ENCODE peak calls at places on chromosomes 2 and 18, in five cellular contexts. One of them, this sample, is unnamed.
A peak's percentile ranks its signal among the peaks of the same experiment; 100 is the strongest.

GRCh38 chr18:3720818-3721545 is 271.0 kb downstream of the TGIF1 start:
- DNase-seq in activated T-helper 1 cell treated with anti-CD3 and anti-CD28 coated beads, Interleukin-12 subunit alpha, Interleukin-12 subunit beta, Interleukin-2, Interleukin-4 antibody, amounts not matched to agents 30 ng/mL and 10 ng/mL and 1 ng/mL, durations not matched to agents 14 hours and 24 hours and 36 hours: no peak
- DNase-seq in CD14-positive monocyte: no peak
- DNase-seq in smooth muscle cell of the brain vasculature: no peak
- DNase-seq in C1 segment of cervical spinal cord: no peak
- DNase-seq in this sample: no peak

GRCh38 chr2:239290618-239291504 is 110.0 kb downstream of the HDAC4 start:
- DNase-seq in CD14-positive monocyte: no peak
- DNase-seq in C1 segment of cervical spinal cord: peak; percentile 46
- DNase-seq in smooth muscle cell of the brain vasculature: no peak
- DNase-seq in activated T-helper 1 cell treated with anti-CD3 and anti-CD28 coated beads, Interleukin-12 subunit alpha, Interleukin-12 subunit beta, Interleukin-2, Interleukin-4 antibody, amounts not matched to agents 30 ng/mL and 10 ng/mL and 1 ng/mL, durations not matched to agents 14 hours and 24 hours and 36 hours: no peak
- DNase-seq in this sample: no peak

GRCh38 chr18:61475931-61476330 is 142.7 kb downstream of the CDH20 start:
- DNase-seq in C1 segment of cervical spinal cord: no peak
- DNase-seq in smooth muscle cell of the brain vasculature: no peak
- DNase-seq in activated T-helper 1 cell treated with anti-CD3 and anti-CD28 coated beads, Interleukin-12 subunit alpha, Interleukin-12 subunit beta, Interleukin-2, Interleukin-4 antibody, amounts not matched to agents 30 ng/mL and 10 ng/mL and 1 ng/mL, durations not matched to agents 14 hours and 24 hours and 36 hours: no peak
- DNase-seq in CD14-positive monocyte: no peak
- DNase-seq in this sample: no peak

GRCh38 chr18:34866739-34867138 is 156.6 kb downstream of the DTNA start:
- DNase-seq in CD14-positive monocyte: no peak
- DNase-seq in C1 segment of cervical spinal cord: no peak
- DNase-seq in activated T-helper 1 cell treated with anti-CD3 and anti-CD28 coated beads, Interleukin-12 subunit alpha, Interleukin-12 subunit beta, Interleukin-2, Interleukin-4 antibody, amounts not matched to agents 30 ng/mL and 10 ng/mL and 1 ng/mL, durations not matched to agents 14 hours and 24 hours and 36 hours: no peak
- DNase-seq in smooth muscle cell of the brain vasculature: no peak
- DNase-seq in this sample: no peak

GRCh38 chr2:193841389-193842150 is 1646.8 kb upstream of the TMEFF2 start:
- DNase-seq in smooth muscle cell of the brain vasculature: no peak
- DNase-seq in CD14-positive monocyte: no peak
- DNase-seq in activated T-helper 1 cell treated with anti-CD3 and anti-CD28 coated beads, Interleukin-12 subunit alpha, Interleukin-12 subunit beta, Interleukin-2, Interleukin-4 antibody, amounts not matched to agents 30 ng/mL and 10 ng/mL and 1 ng/mL, durations not matched to agents 14 hours and 24 hours and 36 hours: no peak
- DNase-seq in C1 segment of cervical spinal cord: no peak
- DNase-seq in this sample: no peak

GRCh38 chr2:109439315-109439714 is 174.5 kb downstream of the SEPTIN10 start:
- DNase-seq in C1 segment of cervical spinal cord: no peak
- DNase-seq in activated T-helper 1 cell treated with anti-CD3 and anti-CD28 coated beads, Interleukin-12 subunit alpha, Interleukin-12 subunit beta, Interleukin-2, Interleukin-4 antibody, amounts not matched to agents 30 ng/mL and 10 ng/mL and 1 ng/mL, durations not matched to agents 14 hours and 24 hours and 36 hours: no peak
- DNase-seq in CD14-positive monocyte: no peak
- DNase-seq in smooth muscle cell of the brain vasculature: no peak
- DNase-seq in this sample: no peak

GRCh38 chr2:1968222-1968987 is 224.1 kb upstream of the PXDN start:
- DNase-seq in CD14-positive monocyte: no peak
- DNase-seq in smooth muscle cell of the brain vasculature: no peak
- DNase-seq in C1 segment of cervical spinal cord: no peak
- DNase-seq in activated T-helper 1 cell treated with anti-CD3 and anti-CD28 coated beads, Interleukin-12 subunit alpha, Interleukin-12 subunit beta, Interleukin-2, Interleukin-4 antibody, amounts not matched to agents 30 ng/mL and 10 ng/mL and 1 ng/mL, durations not matched to agents 14 hours and 24 hours and 36 hours: no peak
- DNase-seq in this sample: no peak

GRCh38 chr2:37666772-37667171 is 4.7 kb downstream of the CDC42EP3 start:
- DNase-seq in smooth muscle cell of the brain vasculature: no peak
- DNase-seq in CD14-positive monocyte: no peak
- DNase-seq in C1 segment of cervical spinal cord: no peak
- DNase-seq in activated T-helper 1 cell treated with anti-CD3 and anti-CD28 coated beads, Interleukin-12 subunit alpha, Interleukin-12 subunit beta, Interleukin-2, Interleukin-4 antibody, amounts not matched to agents 30 ng/mL and 10 ng/mL and 1 ng/mL, durations not matched to agents 14 hours and 24 hours and 36 hours: no peak
- DNase-seq in this sample: no peak

GRCh38 chr2:60553992-60554648 is 666 bp upstream of the BCL11A start:
- DNase-seq in CD14-positive monocyte: peak; percentile 48
- DNase-seq in activated T-helper 1 cell treated with anti-CD3 and anti-CD28 coated beads, Interleukin-12 subunit alpha, Interleukin-12 subunit beta, Interleukin-2, Interleukin-4 antibody, amounts not matched to agents 30 ng/mL and 10 ng/mL and 1 ng/mL, durations not matched to agents 14 hours and 24 hours and 36 hours: no peak
- DNase-seq in C1 segment of cervical spinal cord: no peak
- DNase-seq in smooth muscle cell of the brain vasculature: no peak
- DNase-seq in this sample: no peak

GRCh38 chr18:44149706-44150105 is 531.0 kb upstream of the SETBP1 start:
- DNase-seq in CD14-positive monocyte: no peak
- DNase-seq in smooth muscle cell of the brain vasculature: peak; percentile 64
- DNase-seq in C1 segment of cervical spinal cord: no peak
- DNase-seq in activated T-helper 1 cell treated with anti-CD3 and anti-CD28 coated beads, Interleukin-12 subunit alpha, Interleukin-12 subunit beta, Interleukin-2, Interleukin-4 antibody, amounts not matched to agents 30 ng/mL and 10 ng/mL and 1 ng/mL, durations not matched to agents 14 hours and 24 hours and 36 hours: no peak
- DNase-seq in this sample: no peak

GRCh38 chr2:72757177-72757775 is 68.6 kb downstream of the EXOC6B start:
- DNase-seq in smooth muscle cell of the brain vasculature: no peak
- DNase-seq in C1 segment of cervical spinal cord: no peak
- DNase-seq in CD14-positive monocyte: no peak
- DNase-seq in activated T-helper 1 cell treated with anti-CD3 and anti-CD28 coated beads, Interleukin-12 subunit alpha, Interleukin-12 subunit beta, Interleukin-2, Interleukin-4 antibody, amounts not matched to agents 30 ng/mL and 10 ng/mL and 1 ng/mL, durations not matched to agents 14 hours and 24 hours and 36 hours: no peak
- DNase-seq in this sample: no peak

GRCh38 chr2:9336534-9337354 is 86.6 kb downstream of the ITGB1BP1 start:
- DNase-seq in C1 segment of cervical spinal cord: no peak
- DNase-seq in smooth muscle cell of the brain vasculature: peak; percentile 96
- DNase-seq in CD14-positive monocyte: no peak
- DNase-seq in activated T-helper 1 cell treated with anti-CD3 and anti-CD28 coated beads, Interleukin-12 subunit alpha, Interleukin-12 subunit beta, Interleukin-2, Interleukin-4 antibody, amounts not matched to agents 30 ng/mL and 10 ng/mL and 1 ng/mL, durations not matched to agents 14 hours and 24 hours and 36 hours: no peak
- DNase-seq in this sample: no peak

GRCh38 chr2:64904405-64905329 is 84.5 kb upstream of the SLC1A4 start:
- DNase-seq in smooth muscle cell of the brain vasculature: no peak
- DNase-seq in activated T-helper 1 cell treated with anti-CD3 and anti-CD28 coated beads, Interleukin-12 subunit alpha, Interleukin-12 subunit beta, Interleukin-2, Interleukin-4 antibody, amounts not matched to agents 30 ng/mL and 10 ng/mL and 1 ng/mL, durations not matched to agents 14 hours and 24 hours and 36 hours: no peak
- DNase-seq in CD14-positive monocyte: no peak
- DNase-seq in C1 segment of cervical spinal cord: no peak
- DNase-seq in this sample: no peak

GRCh38 chr2:240502059-240502429 is 55.7 kb downstream of the ANKMY1 start:
- DNase-seq in CD14-positive monocyte: no peak
- DNase-seq in activated T-helper 1 cell treated with anti-CD3 and anti-CD28 coated beads, Interleukin-12 subunit alpha, Interleukin-12 subunit beta, Interleukin-2, Interleukin-4 antibody, amounts not matched to agents 30 ng/mL and 10 ng/mL and 1 ng/mL, durations not matched to agents 14 hours and 24 hours and 36 hours: no peak
- DNase-seq in smooth muscle cell of the brain vasculature: no peak
- DNase-seq in C1 segment of cervical spinal cord: no peak
- DNase-seq in this sample: no peak

GRCh38 chr2:229815858-229816257 is 101.5 kb upstream of the DNER start:
- DNase-seq in smooth muscle cell of the brain vasculature: no peak
- DNase-seq in activated T-helper 1 cell treated with anti-CD3 and anti-CD28 coated beads, Interleukin-12 subunit alpha, Interleukin-12 subunit beta, Interleukin-2, Interleukin-4 antibody, amounts not matched to agents 30 ng/mL and 10 ng/mL and 1 ng/mL, durations not matched to agents 14 hours and 24 hours and 36 hours: no peak
- DNase-seq in CD14-positive monocyte: no peak
- DNase-seq in C1 segment of cervical spinal cord: no peak
- DNase-seq in this sample: no peak

GRCh38 chr2:159711562-159712193 is 628 bp upstream of the MARCHF7 start:
- DNase-seq in C1 segment of cervical spinal cord: no peak
- DNase-seq in activated T-helper 1 cell treated with anti-CD3 and anti-CD28 coated beads, Interleukin-12 subunit alpha, Interleukin-12 subunit beta, Interleukin-2, Interleukin-4 antibody, amounts not matched to agents 30 ng/mL and 10 ng/mL and 1 ng/mL, durations not matched to agents 14 hours and 24 hours and 36 hours: no peak
- DNase-seq in smooth muscle cell of the brain vasculature: no peak
- DNase-seq in CD14-positive monocyte: no peak
- DNase-seq in this sample: peak; percentile 25

GRCh38 chr2:70697603-70698383 is 70.2 kb downstream of the ADD2 start:
- DNase-seq in C1 segment of cervical spinal cord: no peak
- DNase-seq in smooth muscle cell of the brain vasculature: no peak
- DNase-seq in activated T-helper 1 cell treated with anti-CD3 and anti-CD28 coated beads, Interleukin-12 subunit alpha, Interleukin-12 subunit beta, Interleukin-2, Interleukin-4 antibody, amounts not matched to agents 30 ng/mL and 10 ng/mL and 1 ng/mL, durations not matched to agents 14 hours and 24 hours and 36 hours: no peak
- DNase-seq in CD14-positive monocyte: peak; percentile 23
- DNase-seq in this sample: no peak

GRCh38 chr2:221676566-221677172 is 104.6 kb upstream of the EPHA4 start:
- DNase-seq in smooth muscle cell of the brain vasculature: no peak
- DNase-seq in CD14-positive monocyte: no peak
- DNase-seq in C1 segment of cervical spinal cord: no peak
- DNase-seq in activated T-helper 1 cell treated with anti-CD3 and anti-CD28 coated beads, Interleukin-12 subunit alpha, Interleukin-12 subunit beta, Interleukin-2, Interleukin-4 antibody, amounts not matched to agents 30 ng/mL and 10 ng/mL and 1 ng/mL, durations not matched to agents 14 hours and 24 hours and 36 hours: no peak
- DNase-seq in this sample: no peak

GRCh38 chr2:109537565-109538221 is 76.1 kb downstream of the SEPTIN10 start:
- DNase-seq in CD14-positive monocyte: no peak
- DNase-seq in activated T-helper 1 cell treated with anti-CD3 and anti-CD28 coated beads, Interleukin-12 subunit alpha, Interleukin-12 subunit beta, Interleukin-2, Interleukin-4 antibody, amounts not matched to agents 30 ng/mL and 10 ng/mL and 1 ng/mL, durations not matched to agents 14 hours and 24 hours and 36 hours: no peak
- DNase-seq in smooth muscle cell of the brain vasculature: no peak
- DNase-seq in C1 segment of cervical spinal cord: no peak
- DNase-seq in this sample: no peak